ENCODE peak calls at places on chromosomes 7 and 10, in six cellular contexts. B is fibroblast of the conjunctiva, M is GM13977, N is tibial artery, G is pons, Y is NCI-H748 treated with DMSO at 0.1 percent for 48 hours. S is an unnamed sample.

GRCh38 chr10:29950391-29950790 is 109.0 kb downstream of the JCAD start:
- DNase-seq in N (no peak), G (no peak), M (no peak), B (no peak), Y (no peak), S (no peak)

GRCh38 chr7:24830440-24831050 is 73.3 kb upstream of the GSDME start:
- DNase-seq in N (no peak), G (no peak), M (no peak), B (no peak), Y (peak), S (peak)

GRCh38 chr10:127702201-127702600 is 34.8 kb upstream of the FOXI2 start:
- DNase-seq in Y (no peak), B (no peak), G (no peak), M (no peak), N (no peak), S (no peak)

GRCh38 chr7:12557282-12557681 is 13.2 kb upstream of the SCIN start:
- DNase-seq in Y (peak), B (no peak), N (no peak), M (no peak), G (no peak), S (no peak)

GRCh38 chr10:85008493-85009181 is 680.2 kb downstream of the CCSER2 start:
- DNase-seq in B (no peak), G (no peak), Y (peak), M (no peak), N (no peak), S (peak)

GRCh38 chr7:139575338-139575680 is 51.8 kb downstream of the CLEC2L start:
- DNase-seq in N (no peak), G (no peak), M (no peak), Y (no peak), B (no peak), S (no peak)

GRCh38 chr10:36888925-36889573 is 236.3 kb upstream of the ANKRD30A start:
- DNase-seq in Y (peak), G (peak), B (no peak), N (no peak), M (peak), S (peak)

GRCh38 chr10:104274762-104275721 is 6.1 kb downstream of the GSTO2 start:
- DNase-seq in M (peak), G (no peak), Y (no peak), B (no peak), N (no peak), S (no peak)

GRCh38 chr7:28784166-28784870 is 173.8 kb downstream of the TRIL start:
- DNase-seq in G (peak), N (no peak), Y (peak), B (no peak), M (no peak), S (peak)

GRCh38 chr10:132866601-132867381 is 75.6 kb downstream of the CFAP46 start:
- DNase-seq in G (no peak), N (no peak), B (no peak), Y (no peak), M (no peak), S (no peak)

GRCh38 chr10:88062385-88062784 is 199.0 kb downstream of the PTEN start:
- DNase-seq in B (no peak), M (peak), N (no peak), Y (no peak), G (no peak), S (no peak)

GRCh38 chr7:55100172-55100961 is 81.5 kb downstream of the EGFR start:
- DNase-seq in G (no peak), M (no peak), N (peak), Y (no peak), B (no peak), S (no peak)

GRCh38 chr7:27843584-27844305 is 103.8 kb downstream of the TAX1BP1 start:
- DNase-seq in Y (no peak), B (no peak), G (no peak), M (peak), N (no peak), S (no peak)

GRCh38 chr7:90766814-90767564 is 170.9 kb downstream of the CDK14 start:
- DNase-seq in N (peak), B (peak), G (peak), Y (no peak), M (no peak), S (peak)

GRCh38 chr7:49766966-49767365 is 6.5 kb upstream of the VWC2 start:
- DNase-seq in N (no peak), G (no peak), M (peak), Y (no peak), B (no peak), S (no peak)

GRCh38 chr10:97590748-97591139 is 1.2 kb downstream of the C10orf62 start:
- DNase-seq in B (no peak), M (no peak), N (no peak), G (no peak), Y (no peak), S (no peak)

GRCh38 chr7:39603931-39604330 is 19.4 kb upstream of the RALA start:
- DNase-seq in Y (no peak), N (no peak), B (no peak), G (no peak), M (no peak), S (no peak)

GRCh38 chr7:76294344-76295024 is 8.0 kb upstream of the HSPB1 start:
- DNase-seq in N (peak), M (no peak), G (peak), Y (peak), B (peak), S (peak)

GRCh38 chr10:16644146-16644545 is 122.5 kb upstream of the C1QL3 start:
- DNase-seq in N (no peak), B (no peak), Y (no peak), M (no peak), G (no peak), S (no peak)

GRCh38 chr7:96269246-96269994 is 52.5 kb downstream of the SLC25A13 start:
- DNase-seq in N (no peak), B (no peak), M (no peak), G (no peak), Y (no peak), S (no peak)

GRCh38 chr7:94588090-94588489 is 67.8 kb downstream of the SGCE start:
- DNase-seq in Y (no peak), M (no peak), G (no peak), N (no peak), B (no peak), S (no peak)

GRCh38 chr7:7175075-7175695 is 7.2 kb upstream of the C1GALT1 start:
- DNase-seq in G (no peak), M (no peak), Y (no peak), B (no peak), N (no peak), S (no peak)

GRCh38 chr10:44068716-44069482 is 316.0 kb downstream of the CXCL12 start:
- DNase-seq in B (no peak), N (peak), M (no peak), G (no peak), Y (no peak), S (no peak)

GRCh38 chr7:35983585-35983984 is 169.5 kb upstream of the EEPD1 start:
- DNase-seq in N (no peak), M (no peak), Y (no peak), G (no peak), B (no peak), S (no peak)

GRCh38 chr10:123519861-123520260 is 146.3 kb upstream of the GPR26 start:
- DNase-seq in G (no peak), Y (no peak), B (no peak), M (no peak), N (no peak), S (no peak)

GRCh38 chr10:63558132-63558784 is 37.1 kb downstream of the REEP3 start:
- DNase-seq in M (no peak), B (no peak), G (no peak), Y (no peak), N (no peak), S (no peak)

GRCh38 chr10:25015927-25016348 is at the start of gene ENKUR:
- DNase-seq in M (peak), G (peak), B (peak), N (peak), Y (peak), S (peak)

GRCh38 chr7:7221602-7222038 is 39.3 kb downstream of the C1GALT1 start:
- DNase-seq in G (no peak), M (no peak), B (peak), N (no peak), Y (no peak), S (no peak)

S was measured in NCI-H1417.